ENCODE peak calls at places on chromosomes 5 and 9, in seven cellular contexts. I is fibroblast of mammary gland, K is progenitor cell of endocrine pancreas, N is endothelial cell, E is MCF 10A, U is esophagus squamous epithelium, O is foreskin keratinocyte. P is an unnamed sample.
A peak's percentile ranks its signal among the peaks of the same experiment; 100 is the strongest.

GRCh38 chr5:60092671-60093422 is 199.3 kb upstream of the PDE4D start:
- DNase-seq in I (peak; percentile 60), K (no peak), N (no peak), E (peak; percentile 70), U (no peak), O (peak; percentile 77), P (no peak)

GRCh38 chr9:75088646-75089368 is 493 bp downstream of the OSTF1 start:
- DNase-seq in I (peak; percentile 74), K (no peak), N (no peak), E (peak; percentile 45), U (peak; percentile 25), O (peak; percentile 84), P (peak; percentile 68)

GRCh38 chr5:71892641-71893340 is 173.7 kb downstream of the CARTPT start:
- DNase-seq in I (peak; percentile 19), K (no peak), N (no peak), E (no peak), U (no peak), O (no peak), P (no peak)

GRCh38 chr9:113299800-113300292 is 3.3 kb downstream of the RNF183 start:
- DNase-seq in I (no peak), K (no peak), N (no peak), E (peak; percentile 32), U (no peak), O (no peak), P (no peak)

GRCh38 chr9:134391319-134392231 is 65.3 kb downstream of the RXRA start:
- DNase-seq in I (no peak), K (no peak), N (no peak), E (no peak), U (no peak), O (no peak), P (peak; percentile 86)

GRCh38 chr9:104725014-104725413 is 22.5 kb upstream of the NIPSNAP3A start:
- DNase-seq in I (no peak), K (no peak), N (no peak), E (peak; percentile 13), U (no peak), O (no peak), P (no peak)

GRCh38 chr5:1174122-1174936 is 27.1 kb upstream of the SLC6A19 start:
- DNase-seq in I (peak; percentile 87), K (peak; percentile 39), N (peak; percentile 74), E (peak; percentile 82), U (no peak), O (peak; percentile 17), P (peak; percentile 72)

GRCh38 chr9:4986783-4987182 is 1.7 kb downstream of the JAK2 start:
- DNase-seq in I (no peak), K (no peak), N (no peak), E (no peak), U (no peak), O (no peak), P (no peak)

GRCh38 chr9:93952784-93953491 is 2.2 kb downstream of the BARX1 start:
- DNase-seq in I (no peak), K (no peak), N (no peak), E (no peak), U (no peak), O (no peak), P (no peak)

GRCh38 chr5:135110941-135111596 is 77.0 kb upstream of the PITX1 start:
- DNase-seq in I (no peak), K (no peak), N (no peak), E (peak; percentile 81), U (no peak), O (no peak), P (no peak)

GRCh38 chr9:89605181-89606048 is 603 bp downstream of the GADD45G start:
- DNase-seq in I (peak; percentile 52), K (peak; percentile 27), N (peak; percentile 44), E (peak; percentile 46), U (no peak), O (peak; percentile 53), P (peak; percentile 49)

DNA sequence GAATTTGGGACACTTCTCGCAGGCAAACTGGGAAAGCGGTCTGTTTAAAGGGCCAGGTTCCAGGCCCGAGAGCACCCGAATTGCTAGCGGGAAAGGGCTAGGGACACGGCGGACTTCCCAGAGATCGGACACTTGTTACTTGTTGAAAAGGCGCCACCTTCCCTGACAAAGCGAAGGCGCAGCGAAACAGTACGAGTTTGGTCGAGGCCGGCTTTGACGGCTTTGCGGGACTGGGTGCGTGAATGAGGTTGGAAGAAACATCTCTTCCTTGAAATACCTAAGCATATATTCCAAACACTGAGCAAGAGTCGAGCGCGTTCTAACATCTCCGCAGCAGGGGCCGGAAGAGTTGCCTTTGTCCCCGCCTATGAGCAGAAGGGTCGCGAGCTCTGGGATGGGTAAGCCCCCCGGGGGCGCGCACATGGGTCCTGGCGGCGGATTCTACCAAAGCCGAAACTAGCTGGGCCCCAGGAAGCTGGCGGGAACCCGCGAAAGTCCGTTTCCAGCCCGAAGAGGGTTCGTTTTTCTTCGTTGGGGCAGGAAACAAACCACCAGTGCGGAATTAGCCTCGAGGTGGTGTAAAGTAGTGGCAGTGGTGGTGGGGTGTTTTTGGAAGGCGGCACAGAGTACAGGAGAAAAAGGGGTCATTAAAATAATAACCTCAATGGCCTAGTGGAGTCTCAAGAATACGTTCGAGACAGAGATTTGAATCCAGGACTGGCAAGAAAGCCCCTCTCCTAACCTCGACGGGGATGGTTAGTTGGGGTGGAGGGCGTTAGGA is 1.5 kb downstream of the GDNF start:
- DNase-seq in I (peak; percentile 33), K (no peak), N (peak; percentile 47), E (no peak), U (no peak), O (peak; percentile 48), P (peak; percentile 26)
- TF ChIP-seq CTCF in I (peak; percentile 20), K (peak; percentile 31), N (no peak), E (no peak), U (no peak), O (peak; percentile 27), P (no peak)

GRCh38 chr9:90915693-90916092 is 114.1 kb downstream of the SYK start:
- DNase-seq in I (peak; percentile 40), K (no peak), N (peak; percentile 61), E (peak; percentile 54), U (no peak), O (no peak), P (no peak)
- TF ChIP-seq CTCF in I (peak; percentile 41), K (peak; percentile 35), N (peak; percentile 3), E (no peak), U (no peak), O (peak; percentile 63), P (peak; percentile 3)

GRCh38 chr9:35516481-35516880 is 26.6 kb downstream of the RUSC2 start:
- DNase-seq in I (peak; percentile 65), K (no peak), N (no peak), E (peak; percentile 41), U (no peak), O (peak; percentile 64), P (no peak)
- TF ChIP-seq CTCF in I (no peak), K (no peak), N (no peak), E (no peak), U (no peak), O (no peak), P (no peak)

GRCh38 chr5:16437974-16438373 is 27.6 kb downstream of the ZNF622 start:
- DNase-seq in I (peak; percentile 24), K (no peak), N (no peak), E (peak; percentile 27), U (no peak), O (no peak), P (no peak)
- TF ChIP-seq CTCF in I (peak; percentile 18), K (no peak), N (no peak), E (no peak), U (no peak), O (peak; percentile 45), P (no peak)

DNA sequence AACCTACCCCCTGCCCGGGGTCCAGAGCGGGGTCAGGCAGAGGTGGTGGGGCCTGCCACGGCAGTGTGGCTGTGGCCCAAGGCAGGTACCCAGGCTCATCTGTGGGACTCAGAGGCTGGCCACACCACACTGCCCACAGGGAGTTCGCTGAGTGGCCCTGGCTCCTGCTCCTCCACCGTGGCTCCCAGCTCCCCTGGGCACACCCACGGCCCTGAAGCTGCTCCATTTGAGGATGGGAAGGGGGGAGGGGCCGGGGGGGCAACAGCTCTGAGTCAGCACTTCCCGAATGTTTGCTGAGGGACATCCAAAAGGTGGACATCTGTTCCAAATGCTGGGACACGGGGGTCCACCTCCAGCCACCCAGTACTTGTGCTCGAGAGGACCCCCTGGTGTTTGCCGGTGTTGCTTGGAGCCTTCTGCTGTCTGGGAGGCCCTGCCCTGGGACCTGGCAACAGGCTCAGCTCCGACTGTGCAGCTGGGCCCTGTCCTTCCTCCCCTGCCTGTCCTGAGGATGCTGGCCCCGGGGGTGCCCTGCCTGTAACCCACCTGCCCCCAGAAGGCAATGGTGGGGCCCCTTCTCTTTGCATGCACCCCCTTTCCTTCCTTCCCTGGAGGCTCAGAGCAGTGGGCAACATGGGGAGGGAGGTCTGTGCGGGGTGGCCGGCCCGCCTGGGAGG is 2.5 kb upstream of the NRARP start:
- DNase-seq in I (no peak), K (peak; percentile 12), N (peak; percentile 58), E (no peak), U (no peak), O (no peak), P (no peak)
- TF ChIP-seq CTCF in I (peak; percentile 6), K (peak; percentile 32), N (no peak), E (no peak), U (no peak), O (peak; percentile 33), P (peak; percentile 6)

GRCh38 chr9:86795047-86795437 is 152.3 kb downstream of the GAS1 start:
- DNase-seq in I (peak; percentile 35), K (no peak), N (no peak), E (no peak), U (no peak), O (no peak), P (no peak)

GRCh38 chr9:86796671-86797070 is 150.6 kb downstream of the GAS1 start:
- DNase-seq in I (no peak), K (no peak), N (no peak), E (no peak), U (no peak), O (no peak), P (no peak)

GRCh38 chr9:86792136-86792535 is 155.2 kb downstream of the GAS1 start:
- DNase-seq in I (peak; percentile 72), K (no peak), N (no peak), E (peak; percentile 75), U (no peak), O (peak; percentile 90), P (no peak)

GRCh38 chr9:86794356-86795046 is 152.8 kb downstream of the GAS1 start:
- DNase-seq in I (peak; percentile 87), K (no peak), N (no peak), E (no peak), U (no peak), O (no peak), P (no peak)

DNA sequence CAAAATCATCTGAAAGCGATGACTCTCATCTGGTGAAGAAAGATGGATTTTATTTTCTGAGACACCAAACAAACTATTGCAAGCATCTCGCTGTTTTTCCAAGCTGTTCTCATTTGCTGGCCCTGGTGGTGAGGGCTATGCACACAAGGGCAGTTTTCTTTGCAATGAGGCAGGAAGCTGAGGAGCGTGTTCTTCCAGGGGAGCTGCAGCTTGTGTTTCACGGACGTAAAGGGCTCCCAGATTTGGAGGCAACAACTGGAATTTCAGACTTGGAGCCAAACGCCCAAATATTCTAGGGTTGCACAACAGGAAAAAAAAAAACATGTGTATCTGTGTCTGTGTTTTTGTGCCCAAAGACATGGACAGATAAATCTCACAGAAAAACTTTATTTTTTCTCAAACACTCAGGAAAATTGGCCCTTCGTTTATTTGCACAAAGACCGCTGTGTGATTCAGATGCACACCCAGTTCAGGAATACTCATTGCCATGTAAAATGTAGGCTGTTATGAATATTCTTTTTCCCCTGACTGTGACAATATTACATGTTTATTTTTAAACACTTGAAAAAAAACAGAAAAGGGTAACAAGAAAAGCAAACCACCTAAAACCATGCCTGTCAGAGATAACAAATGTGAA is 151.3 kb downstream of the GAS1 start:
- DNase-seq in I (peak; percentile 93), K (no peak), N (peak; percentile 20), E (no peak), U (no peak), O (no peak), P (no peak)
- TF ChIP-seq CTCF in I (peak; percentile 61), K (peak; percentile 9), N (no peak), E (no peak), U (no peak), O (no peak), P (no peak)